ENCODE peak calls at places on chromosome 1, in six cellular contexts. O is SJSA1; J is HEK293T; S is EL; W is posterior cingulate gyrus; I is activated naive CD4-positive, alpha-beta T cell treated with Interleukin-2 at 50 U/mL for 16 hours. U is an unnamed sample.

GRCh38 chr1:92486251-92487077 is at the start of gene GFI1:
- DNase-seq in I (peak), O (no peak), W (no peak), S (peak), J (peak), U (no peak)

GRCh38 chr1:199002670-199003069 is 363.8 kb downstream of the PTPRC start:
- DNase-seq in W (no peak), I (no peak), J (no peak), S (no peak), O (no peak), U (no peak)

GRCh38 chr1:237565236-237565635 is 325.5 kb downstream of the ZP4 start:
- DNase-seq in W (no peak), O (no peak), S (no peak), I (no peak), J (no peak), U (no peak)

GRCh38 chr1:9652379-9653194 is 1.1 kb downstream of the PIK3CD start:
- DNase-seq in S (peak), W (no peak), J (peak), O (no peak), I (peak), U (no peak)

GRCh38 chr1:13512472-13512871 is 1.3 kb downstream of the LRRC38 start:
- DNase-seq in O (no peak), I (no peak), J (no peak), W (no peak), S (no peak), U (no peak)

GRCh38 chr1:17315542-17316130 is 7.6 kb downstream of the PADI4 start:
- DNase-seq in O (no peak), W (no peak), S (no peak), J (no peak), I (no peak), U (no peak)

GRCh38 chr1:49171941-49172593 is 395.4 kb upstream of the BEND5 start:
- DNase-seq in W (no peak), O (no peak), S (no peak), I (no peak), J (no peak), U (no peak)

GRCh38 chr1:18256318-18257235 is 149.0 kb downstream of the IGSF21 start:
- DNase-seq in J (peak), S (peak), W (no peak), I (no peak), O (peak), U (no peak)

GRCh38 chr1:29543586-29543985 is 307.3 kb downstream of the PTPRU start:
- DNase-seq in J (no peak), S (no peak), O (no peak), W (no peak), I (no peak), U (no peak)

GRCh38 chr1:217393901-217394300 is 237.0 kb downstream of the GPATCH2 start:
- DNase-seq in S (no peak), O (no peak), W (no peak), J (no peak), I (no peak), U (no peak)

GRCh38 chr1:172254521-172255222 is 165.8 kb upstream of the C1orf105 start:
- DNase-seq in S (peak), J (no peak), I (no peak), O (no peak), W (no peak), U (peak)

GRCh38 chr1:77282866-77283539 is 1.2 kb downstream of the AK5 start:
- DNase-seq in J (no peak), W (peak), O (no peak), S (peak), I (peak), U (no peak)

U was measured in AG09319.